ENCODE peak calls at places on chromosome 22, in seven cellular contexts. Y is HS-27A; L is SK-MEL-5; W is NCI-H2107; K is stimulated activated CD4-positive, alpha-beta T cell treated with anti-CD3 and anti-CD28 coated beads, Interleukin-1b, Interleukin-23, amount 100 ng/mL, for 4 hours; M is activated T-cell treated with anti-CD3 and anti-CD28 coated beads, Interleukin-2, amount 50 U/mL, for 48 hours; B is T-helper 9 cell. G is an unnamed sample.

GRCh38 chr22:29306175-29306829 is at the start of gene GAS2L1:
- DNase-seq in Y (peak), L (peak), W (no peak), K (peak), M (peak), B (peak), G (peak)

GRCh38 chr22:23373601-23374000 is 193.3 kb downstream of the BCR start:
- DNase-seq in Y (no peak), L (no peak), W (no peak), K (no peak), M (no peak), B (no peak), G (no peak)

GRCh38 chr22:44588348-44588747 is 90.3 kb upstream of the RTL6 start:
- DNase-seq in Y (no peak), L (no peak), W (no peak), K (no peak), M (no peak), B (no peak), G (no peak)

GRCh38 chr22:29141078-29141688 is 64.5 kb upstream of the EMID1 start:
- DNase-seq in Y (no peak), L (no peak), W (no peak), K (no peak), M (no peak), B (no peak), G (no peak)

GRCh38 chr22:45518580-45518991 is 15.9 kb downstream of the FBLN1 start:
- DNase-seq in Y (no peak), L (no peak), W (no peak), K (no peak), M (no peak), B (no peak), G (no peak)

GRCh38 chr22:25564320-25564978 is at the start of gene GRK3:
- DNase-seq in Y (peak), L (peak), W (no peak), K (peak), M (peak), B (no peak), G (peak)

GRCh38 chr22:44286673-44287072 is 26.1 kb downstream of the SHISAL1 start:
- DNase-seq in Y (no peak), L (no peak), W (no peak), K (no peak), M (no peak), B (no peak), G (no peak)

GRCh38 chr22:44391026-44391425 is 78.3 kb upstream of the SHISAL1 start:
- DNase-seq in Y (no peak), L (no peak), W (no peak), K (no peak), M (no peak), B (no peak), G (no peak)

GRCh38 chr22:50221410-50222300 is 20.8 kb downstream of the SELENOO start:
- DNase-seq in Y (no peak), L (no peak), W (no peak), K (no peak), M (no peak), B (no peak), G (peak)

GRCh38 chr22:49911881-49912625 is 6.2 kb downstream of the ALG12 start:
- DNase-seq in Y (no peak), L (no peak), W (no peak), K (no peak), M (no peak), B (no peak), G (no peak)

GRCh38 chr22:38238519-38239051 is 34.2 kb downstream of the TMEM184B start:
- DNase-seq in Y (no peak), L (no peak), W (no peak), K (no peak), M (no peak), B (no peak), G (no peak)

GRCh38 chr22:32583074-32583677 is 108.6 kb downstream of the FBXO7 start:
- DNase-seq in Y (no peak), L (peak), W (no peak), K (no peak), M (no peak), B (no peak), G (no peak)

GRCh38 chr22:35317680-35318290 is 18.1 kb downstream of the TOM1 start:
- DNase-seq in Y (no peak), L (no peak), W (no peak), K (no peak), M (no peak), B (no peak), G (no peak)

GRCh38 chr22:42304021-42304790 is 33.8 kb upstream of the TCF20 start:
- DNase-seq in Y (no peak), L (no peak), W (no peak), K (no peak), M (no peak), B (no peak), G (no peak)

GRCh38 chr22:27996981-27997380 is 77.9 kb upstream of the PITPNB start:
- DNase-seq in Y (no peak), L (no peak), W (no peak), K (no peak), M (no peak), B (no peak), G (no peak)

GRCh38 chr22:49203863-49204598 is 623.6 kb downstream of the BRD1 start:
- DNase-seq in Y (no peak), L (no peak), W (no peak), K (no peak), M (no peak), B (no peak), G (no peak)

GRCh38 chr22:19806213-19807160 is 45.9 kb downstream of the TBX1 start:
- DNase-seq in Y (no peak), L (no peak), W (no peak), K (no peak), M (no peak), B (no peak), G (peak)

GRCh38 chr22:45996241-45997076 is 19.5 kb upstream of the WNT7B start:
- DNase-seq in Y (no peak), L (no peak), W (no peak), K (no peak), M (no peak), B (no peak), G (no peak)

G was measured in HuH-7.5.